ENCODE peak calls at places on chromosome 12, in six cellular contexts. L is mesenchymal stem cell, U is H1, Z is mesendoderm, A is trophoblast cell, Y is IMR-90. O is an unnamed sample.

GRCh38 chr12:92146497-92146828 is 817 bp upstream of the BTG1 start:
- DNase-seq in L (no peak), U (no peak), Z (no peak), A (no peak), Y (peak; percentile 59), O (no peak)

GRCh38 chr12:108752387-108752786 is 21.1 kb upstream of the CORO1C start:
- DNase-seq in L (no peak), U (no peak), Z (no peak), A (no peak), Y (no peak), O (no peak)

GRCh38 chr12:74917743-74918142 is 291.9 kb downstream of the KCNC2 start:
- DNase-seq in L (no peak), U (no peak), Z (no peak), A (no peak), Y (no peak), O (no peak)

GRCh38 chr12:16349132-16349463 is 1.7 kb downstream of the MGST1 start:
- DNase-seq in L (peak; percentile 90), U (no peak), Z (peak; percentile 76), A (no peak), Y (peak; percentile 96), O (no peak)

GRCh38 chr12:5013206-5013830 is 30.4 kb upstream of the KCNA5 start:
- DNase-seq in L (no peak), U (no peak), Z (no peak), A (no peak), Y (no peak), O (no peak)

GRCh38 chr12:5584776-5585560 is 153.1 kb downstream of the NTF3 start:
- DNase-seq in L (no peak), U (no peak), Z (no peak), A (peak; percentile 87), Y (no peak), O (no peak)

GRCh38 chr12:64673490-64674169 is 63.3 kb downstream of the RASSF3 start:
- DNase-seq in L (peak; percentile 41), U (no peak), Z (peak; percentile 77), A (no peak), Y (peak; percentile 19), O (peak; percentile 24)

GRCh38 chr12:100956311-100956852 is 161.8 kb downstream of the ANO4 start:
- DNase-seq in L (peak; percentile 15), U (no peak), Z (no peak), A (no peak), Y (peak; percentile 6), O (no peak)

GRCh38 chr12:84911331-84912190 is 1.0 kb downstream of the SLC6A15 start:
- DNase-seq in L (peak; percentile 92), U (peak; percentile 88), Z (peak; percentile 97), A (peak; percentile 41), Y (peak; percentile 56), O (peak; percentile 72)

GRCh38 chr12:123972448-123973401 is at the start of the genes CCDC92 and ZNF664:
- DNase-seq in L (peak; percentile 92), U (peak; percentile 94), Z (peak; percentile 97), A (peak; percentile 88), Y (peak; percentile 90), O (peak; percentile 95)

GRCh38 chr12:3490848-3491382 is at the start of gene PRMT8:
- DNase-seq in L (no peak), U (peak; percentile 76), Z (peak; percentile 66), A (no peak), Y (no peak), O (peak; percentile 61)

GRCh38 chr12:95574030-95574429 is 22.8 kb upstream of the USP44 start:
- DNase-seq in L (no peak), U (peak; percentile 76), Z (peak; percentile 22), A (no peak), Y (no peak), O (peak; percentile 18)

GRCh38 chr12:112992541-112993398 is 14.5 kb downstream of the OAS2 start:
- DNase-seq in L (peak; percentile 56), U (peak; percentile 91), Z (peak; percentile 72), A (peak; percentile 62), Y (peak; percentile 53), O (peak; percentile 38)

GRCh38 chr12:47709277-47710048 is 3.6 kb upstream of the RPAP3 start:
- DNase-seq in L (no peak), U (no peak), Z (no peak), A (no peak), Y (peak; percentile 11), O (no peak)

GRCh38 chr12:47710283-47710682 is 4.5 kb upstream of the RPAP3 start:
- DNase-seq in L (no peak), U (no peak), Z (no peak), A (no peak), Y (no peak), O (no peak)

GRCh38 chr12:47707355-47707754 is 1.5 kb upstream of the RPAP3 start:
- DNase-seq in L (no peak), U (no peak), Z (no peak), A (no peak), Y (no peak), O (no peak)

GRCh38 chr12:47705571-47706425 is at the start of gene RPAP3:
- DNase-seq in L (peak; percentile 93), U (peak; percentile 97), Z (peak; percentile 96), A (peak; percentile 99), Y (peak; percentile 91), O (peak; percentile 84)

DNA sequence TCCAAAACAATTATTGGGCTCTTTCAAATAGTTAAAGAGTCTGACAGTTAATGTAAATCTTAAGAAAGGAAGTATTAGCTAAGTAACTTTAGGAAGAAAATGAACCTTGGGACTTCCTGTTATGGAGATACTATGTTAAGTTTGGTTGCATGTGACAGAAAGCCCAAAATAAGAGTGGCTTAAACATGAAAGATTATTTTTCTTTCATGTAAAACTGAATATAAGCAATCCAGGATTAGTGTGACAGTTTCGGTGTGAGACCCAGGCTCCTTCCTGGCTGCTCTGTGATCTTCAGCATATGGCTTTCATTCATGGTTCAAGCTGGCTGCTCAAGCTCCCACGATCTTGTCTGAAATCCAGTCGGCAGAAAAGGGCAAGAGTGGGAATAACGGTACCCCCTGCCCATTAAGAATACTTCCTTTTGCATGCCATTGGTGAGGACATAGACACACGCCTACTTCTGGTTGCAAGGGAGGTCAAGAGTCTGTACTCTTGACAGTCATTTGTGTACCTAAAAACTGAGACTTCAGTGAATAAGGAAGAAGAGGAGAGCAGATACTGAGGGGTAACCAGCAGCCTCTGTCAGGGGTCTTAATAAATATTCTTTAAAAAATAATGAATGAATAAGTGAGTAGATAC is 2.2 kb upstream of the RPAP3 start:
- DNase-seq in L (no peak), U (no peak), Z (no peak), A (no peak), Y (no peak), O (no peak)
- H3K4me3 ChIP-seq in L (no peak overlapping the region), U (no peak overlapping the region), Z (no peak overlapping the region), A (no peak overlapping the region), Y (no peak overlapping the region), O (no peak overlapping the region)

GRCh38 chr12:58393152-58393551 is 451.8 kb downstream of the ATP23 start:
- DNase-seq in L (peak; percentile 50), U (no peak), Z (no peak), A (no peak), Y (peak; percentile 52), O (no peak)
- H4K8ac ChIP-seq in L (no peak overlapping the region), U (no peak overlapping the region), Z (no peak overlapping the region), A (no peak overlapping the region), Y (no peak overlapping the region), O (no peak overlapping the region)

DNA sequence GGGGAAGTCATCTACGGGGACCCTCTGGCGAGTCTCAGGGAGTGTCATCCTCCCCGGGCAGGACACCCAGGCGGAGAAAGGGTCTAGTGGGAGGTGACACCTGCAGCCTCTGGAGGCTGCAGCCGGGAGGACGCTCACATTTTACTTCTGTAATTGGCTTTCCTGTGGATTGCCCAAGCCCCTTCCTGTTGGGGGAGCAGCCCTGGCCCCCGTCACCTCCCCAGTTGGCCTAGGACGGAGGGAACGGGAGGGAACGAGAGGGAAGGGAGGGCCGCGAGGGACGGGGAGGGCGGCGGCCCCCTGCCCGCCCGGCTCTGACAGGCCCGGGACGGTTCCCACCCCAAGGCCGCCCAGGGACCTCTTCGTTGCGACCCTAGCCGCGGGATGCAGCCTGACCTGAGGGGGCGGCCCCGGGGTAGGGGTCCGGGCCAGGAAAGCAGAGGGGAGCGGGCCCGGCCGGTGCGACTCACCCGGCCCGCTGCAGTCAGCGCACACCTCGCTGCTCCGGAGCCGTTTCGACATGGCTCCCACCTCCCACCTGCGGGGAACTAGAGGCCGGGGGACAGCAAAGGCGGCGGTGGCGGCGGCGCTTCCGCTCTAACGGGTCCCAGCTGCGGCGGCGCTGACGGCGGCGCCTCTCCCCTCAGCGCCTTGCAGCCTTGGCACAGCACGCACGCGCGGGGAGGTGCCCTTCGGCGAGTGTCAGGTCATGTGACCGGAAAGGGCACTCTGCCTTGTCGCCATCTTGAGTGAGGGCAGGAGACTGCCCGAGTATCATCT is at the start of gene GIT2:
- DNase-seq in L (peak; percentile 89), U (peak; percentile 90), Z (peak; percentile 97), A (peak; percentile 91), Y (peak; percentile 90), O (peak; percentile 72)
- H3K4ac ChIP-seq in L (peak within 1 kb of the TSS; percentile 83), U (peak within 1 kb of the TSS; percentile 36), Z (no peak within 1 kb of the TSS), A (no peak within 1 kb of the TSS), Y (peak within 1 kb of the TSS; percentile 93), O (no peak within 1 kb of the TSS)

GRCh38 chr12:27940756-27941402 is 31.7 kb downstream of the PTHLH start:
- DNase-seq in L (peak; percentile 76), U (peak; percentile 79), Z (peak; percentile 82), A (peak; percentile 89), Y (peak; percentile 82), O (peak; percentile 58)
- H3K4me3 ChIP-seq in L (no peak overlapping the region), U (no peak overlapping the region), Z (no peak overlapping the region), A (no peak overlapping the region), Y (no peak overlapping the region), O (no peak overlapping the region)

GRCh38 chr12:132156926-132157325 is 12.7 kb downstream of the NOC4L start:
- DNase-seq in L (no peak), U (no peak), Z (no peak), A (no peak), Y (no peak), O (no peak)
- H4K8ac ChIP-seq in L (no peak overlapping the region), U (no peak overlapping the region), Z (no peak overlapping the region), A (no peak overlapping the region), Y (no peak overlapping the region), O (no peak overlapping the region)

DNA sequence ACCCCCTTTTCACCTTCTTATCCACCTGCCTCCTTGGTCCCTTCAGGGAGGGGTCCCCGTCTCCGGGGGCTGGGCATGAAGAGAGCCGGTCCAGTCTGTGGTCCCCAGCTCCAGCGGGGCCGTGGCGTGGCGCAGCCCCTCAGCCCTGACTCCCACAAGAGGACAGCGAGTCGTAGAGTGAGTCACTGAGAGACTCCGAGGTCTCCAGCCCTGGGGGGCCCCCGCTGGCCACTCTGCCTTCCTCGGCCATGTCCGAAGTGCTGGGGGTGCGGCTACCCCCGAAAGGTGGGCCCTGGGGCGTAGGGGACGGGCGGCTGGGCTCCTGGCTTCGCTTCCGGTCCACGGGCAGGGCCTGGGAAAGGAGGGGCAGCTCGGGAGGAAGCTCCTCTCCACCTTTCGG is 36.5 kb downstream of the NCKAP5L start:
- DNase-seq in L (no peak), U (no peak), Z (no peak), A (no peak), Y (no peak), O (no peak)
- H3K4ac ChIP-seq in L (no peak overlapping the region), U (no peak overlapping the region), Z (no peak overlapping the region), A (no peak overlapping the region), Y (no peak overlapping the region), O (no peak overlapping the region)